ENCODE peak calls at places on chromosomes 3 and 15, in five cellular contexts. S, F, E, O and V are unnamed samples.

GRCh38 chr3:47758261-47759025 is 23.2 kb downstream of the SMARCC1 start:
- DNase-seq in S (no peak), F (no peak), E (no peak), O (no peak), V (no peak)

GRCh38 chr3:4895848-4896247 is 83.4 kb upstream of the BHLHE40 start:
- DNase-seq in S (no peak), F (no peak), E (peak), O (peak), V (no peak)

GRCh38 chr15:92569778-92570177 is 85.8 kb downstream of the FAM174B start:
- DNase-seq in S (no peak), F (peak), E (no peak), O (no peak), V (no peak)

GRCh38 chr3:176861137-176861536 is 336.1 kb downstream of the TBL1XR1 start:
- DNase-seq in S (no peak), F (no peak), E (no peak), O (peak), V (no peak)

GRCh38 chr3:12193485-12194165 is 34.9 kb upstream of the TIMP4 start:
- DNase-seq in S (peak), F (no peak), E (peak), O (peak), V (peak)

GRCh38 chr3:87069963-87070362 is 79.0 kb upstream of the VGLL3 start:
- DNase-seq in S (no peak), F (no peak), E (no peak), O (no peak), V (no peak)

GRCh38 chr15:99658000-99658399 is 75.2 kb downstream of the LYSMD4 start:
- DNase-seq in S (no peak), F (no peak), E (no peak), O (no peak), V (no peak)

GRCh38 chr15:41465822-41466421 is 27.8 kb upstream of the ITPKA start:
- DNase-seq in S (peak), F (peak), E (peak), O (peak), V (peak)

GRCh38 chr3:50124363-50125226 is 30.5 kb upstream of the SEMA3F start:
- DNase-seq in S (no peak), F (no peak), E (no peak), O (no peak), V (no peak)

GRCh38 chr15:76682259-76682658 is 222.9 kb downstream of the SCAPER start:
- DNase-seq in S (no peak), F (no peak), E (no peak), O (no peak), V (no peak)

GRCh38 chr3:139110072-139110830 is 65.6 kb upstream of the PRR23C start:
- DNase-seq in S (no peak), F (no peak), E (no peak), O (no peak), V (no peak)

GRCh38 chr15:35383511-35383910 is 162.5 kb downstream of the DPH6 start:
- DNase-seq in S (no peak), F (no peak), E (peak), O (no peak), V (no peak)

GRCh38 chr3:48989796-48990635 is at the start of gene P4HTM:
- DNase-seq in S (no peak), F (peak), E (peak), O (peak), V (peak)
- TF ChIP-seq CTCF in S (peak), F (peak), E (peak), O (peak), V (peak)

GRCh38 chr15:81295466-81296145 is 28.3 kb downstream of the STARD5 start:
- DNase-seq in S (no peak), F (no peak), E (no peak), O (no peak), V (no peak)

GRCh38 chr15:81296218-81296617 is 27.7 kb downstream of the STARD5 start:
- DNase-seq in S (no peak), F (no peak), E (no peak), O (no peak), V (no peak)

GRCh38 chr15:81293728-81294500 is 30.0 kb downstream of the STARD5 start:
- DNase-seq in S (no peak), F (no peak), E (no peak), O (no peak), V (no peak)

GRCh38 chr15:81292516-81293001 is 31.4 kb downstream of the STARD5 start:
- DNase-seq in S (no peak), F (no peak), E (no peak), O (no peak), V (no peak)

DNA sequence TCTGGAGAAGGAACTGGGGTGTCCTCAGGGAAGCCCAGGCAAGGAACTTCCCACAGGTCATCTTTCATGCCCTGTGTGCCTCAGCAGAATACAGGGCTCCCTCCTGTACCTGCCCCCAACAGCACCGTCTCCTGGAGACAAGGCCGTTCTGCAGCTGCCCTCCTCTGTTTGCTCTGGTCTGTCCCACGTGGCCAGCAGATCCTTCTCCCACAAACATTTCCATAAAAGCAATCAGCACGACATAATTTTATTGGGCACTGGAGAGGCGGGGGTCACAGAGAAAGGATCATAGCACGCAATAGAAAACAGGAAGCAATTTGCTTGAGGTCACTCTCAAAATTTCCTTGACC is 29.5 kb downstream of the STARD5 start:
- DNase-seq in S (no peak), F (no peak), E (no peak), O (no peak), V (no peak)
- TF ChIP-seq CTCF in S (no peak), F (no peak), E (no peak), O (no peak), V (no peak)

GRCh38 chr3:151985787-151986430 is 112.5 kb downstream of the SUCNR1 start:
- DNase-seq in S (no peak), F (no peak), E (no peak), O (no peak), V (no peak)
- TF ChIP-seq CTCF in S (no peak), F (no peak), E (no peak), O (no peak), V (no peak)

DNA sequence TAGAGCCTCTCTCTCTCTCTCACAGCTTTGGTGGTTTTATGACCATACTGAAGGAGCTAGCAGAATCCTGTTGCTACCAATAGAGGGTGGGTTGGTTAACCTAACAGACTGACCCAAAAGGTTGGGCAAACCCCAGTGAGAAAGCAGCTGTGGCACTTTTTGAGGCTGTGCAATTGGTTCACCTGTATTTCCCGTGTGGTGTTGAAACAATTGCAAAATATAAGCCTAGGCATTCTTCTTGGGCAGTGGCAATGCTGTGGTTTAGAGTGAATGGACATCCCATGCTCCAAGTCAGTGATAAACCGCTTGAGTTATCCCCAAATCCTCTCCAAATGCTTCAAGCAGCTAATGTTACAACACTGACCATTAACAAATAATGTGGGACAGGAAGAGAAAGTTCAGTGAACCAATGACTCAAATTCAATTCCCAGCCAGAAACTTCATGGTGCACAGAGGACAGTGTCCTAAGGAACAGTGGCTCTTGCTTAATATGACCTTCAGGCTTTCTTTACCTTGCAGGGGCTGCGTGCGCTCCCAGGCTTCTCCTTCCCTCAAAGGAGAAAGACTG is 261.9 kb upstream of the ICE2 start:
- DNase-seq in S (no peak), F (no peak), E (peak), O (peak), V (no peak)
- TF ChIP-seq CTCF in S (no peak), F (no peak), E (no peak), O (no peak), V (no peak)

GRCh38 chr3:131550562-131551188 is 47.9 kb upstream of the MRPL3 start:
- DNase-seq in S (no peak), F (no peak), E (no peak), O (no peak), V (no peak)

GRCh38 chr3:131553495-131554247 is 50.9 kb upstream of the MRPL3 start:
- DNase-seq in S (no peak), F (no peak), E (no peak), O (no peak), V (no peak)

GRCh38 chr3:131547585-131547984 is 44.8 kb upstream of the MRPL3 start:
- DNase-seq in S (no peak), F (no peak), E (no peak), O (no peak), V (no peak)

GRCh38 chr3:131551761-131552160 is 49.0 kb upstream of the MRPL3 start:
- DNase-seq in S (no peak), F (no peak), E (no peak), O (no peak), V (no peak)

GRCh38 chr3:131549340-131549739 is 46.6 kb upstream of the MRPL3 start:
- DNase-seq in S (no peak), F (no peak), E (peak), O (no peak), V (no peak)
- TF ChIP-seq CTCF in S (peak), F (peak), E (peak), O (peak), V (no peak)

DNA sequence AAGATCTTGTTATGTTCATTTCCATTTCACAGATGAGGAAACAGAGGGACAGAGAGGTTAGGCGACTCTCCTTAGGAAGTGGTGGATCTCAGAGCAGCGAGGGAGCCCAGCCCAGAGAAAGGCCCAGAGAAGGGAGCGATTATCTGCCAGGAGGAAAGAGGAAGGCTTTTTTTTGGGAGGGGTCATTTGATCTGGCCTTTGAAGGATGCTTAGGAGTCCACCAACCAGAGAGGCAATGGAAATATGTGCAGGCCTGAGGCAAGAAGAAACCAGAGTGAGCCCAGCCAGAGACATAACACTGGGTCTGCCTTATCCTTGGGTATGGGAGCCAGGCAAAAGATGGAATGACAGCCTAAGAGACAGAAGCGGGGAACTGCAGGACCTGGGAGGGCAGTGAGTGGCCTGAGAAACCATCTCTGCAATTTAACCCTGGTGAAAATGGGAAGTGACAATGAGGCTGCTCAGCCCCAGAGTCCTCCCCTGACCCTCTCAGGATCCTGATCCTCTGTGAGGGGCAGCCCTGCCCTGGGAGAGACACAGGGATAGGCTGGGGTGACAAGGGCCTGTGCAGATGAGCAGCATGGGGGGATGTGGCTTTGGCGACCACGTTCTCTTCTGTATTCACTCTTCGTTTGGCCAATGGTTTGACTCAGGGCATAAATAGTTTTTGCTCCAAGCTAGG is 163.2 kb downstream of the WNT7A start:
- DNase-seq in S (no peak), F (no peak), E (no peak), O (no peak), V (no peak)
- TF ChIP-seq CTCF in S (no peak), F (no peak), E (no peak), O (no peak), V (no peak)

GRCh38 chr3:16516695-16517481 is 3.4 kb upstream of the RFTN1 start:
- DNase-seq in S (peak), F (peak), E (peak), O (peak), V (peak)
- TF ChIP-seq CTCF in S (peak), F (peak), E (peak), O (peak), V (no peak)

GRCh38 chr15:73927476-73928240 is 1.4 kb downstream of the LOXL1 start:
- DNase-seq in S (peak), F (peak), E (peak), O (peak), V (peak)
- TF ChIP-seq CTCF in S (peak), F (peak), E (peak), O (peak), V (peak)

DNA sequence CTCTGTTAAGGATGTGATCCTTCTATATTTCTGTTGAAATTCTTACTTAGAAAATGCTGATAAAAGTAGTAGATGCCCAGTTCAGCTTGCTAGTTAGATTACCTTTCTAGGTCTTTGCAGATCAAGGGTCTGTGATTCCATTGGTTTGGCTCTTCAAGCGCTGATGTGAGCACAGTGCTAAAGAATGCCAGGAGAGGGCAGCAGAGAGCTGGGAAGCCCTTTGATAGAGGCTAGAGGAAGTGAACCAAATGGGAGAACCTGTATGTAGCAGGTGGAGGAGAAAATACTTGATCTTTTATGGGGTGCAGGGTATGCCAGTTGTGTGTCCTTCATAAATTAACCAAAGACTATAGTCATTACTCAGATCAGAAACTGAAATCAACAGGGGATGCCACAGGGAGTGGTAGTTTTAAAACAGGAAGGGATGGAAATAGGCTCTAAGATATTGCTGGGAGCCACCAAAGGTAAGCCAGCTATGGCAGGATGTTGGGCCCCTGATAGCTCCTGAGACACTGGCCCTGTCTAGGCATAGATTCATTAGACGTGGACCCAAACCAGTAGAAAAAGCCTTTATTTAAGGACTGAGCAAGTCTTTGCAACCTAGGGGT is 677.4 kb downstream of the SQOR start:
- DNase-seq in S (peak), F (peak), E (peak), O (peak), V (peak)
- TF ChIP-seq CTCF in S (peak), F (peak), E (peak), O (peak), V (peak)

GRCh38 chr15:65862682-65863081 is 6.6 kb upstream of the RAB11A start:
- DNase-seq in S (peak), F (peak), E (peak), O (peak), V (no peak)
- TF ChIP-seq CTCF in S (peak), F (peak), E (peak), O (peak), V (no peak)